ENCODE peak calls at places on chromosomes 13 and 19, in seven cellular contexts. H, F, E, S, B, C and A are unnamed samples.

GRCh38 chr13:23979361-23980159 is 82.3 kb upstream of the C1QTNF9B start:
- DNase-seq in S (peak; percentile 89), B (peak; percentile 76), F (no peak), E (peak; percentile 79), H (peak; percentile 88), C (peak; percentile 8), A (no peak)

GRCh38 chr19:1929051-1929742 is 11.8 kb upstream of the CSNK1G2 start:
- DNase-seq in B (peak; percentile 91), H (peak; percentile 68), E (peak; percentile 67), C (peak; percentile 83), F (peak; percentile 78), S (peak; percentile 89), A (peak; percentile 54)

GRCh38 chr19:44182145-44182544 is 17.2 kb downstream of the ZNF226 start:
- DNase-seq in B (no peak), E (no peak), F (no peak), H (no peak), C (no peak), S (no peak), A (no peak)

GRCh38 chr19:5458420-5458819 is 3.2 kb downstream of the ZNRF4 start:
- DNase-seq in F (no peak), B (no peak), H (no peak), C (no peak), S (no peak), E (no peak), A (no peak)

GRCh38 chr19:46609511-46610412 is 8.6 kb downstream of the CALM3 start:
- DNase-seq in H (no peak), C (no peak), B (no peak), F (no peak), E (no peak), S (peak; percentile 44), A (no peak)

GRCh38 chr13:51786425-51787010 is 17.4 kb downstream of the DHRS12 start:
- DNase-seq in C (no peak), B (no peak), F (no peak), S (no peak), E (no peak), H (no peak), A (no peak)

GRCh38 chr19:11418518-11419506 is at the start of gene RGL3:
- DNase-seq in E (no peak), F (no peak), B (peak; percentile 83), S (peak; percentile 81), C (no peak), H (no peak), A (no peak)

GRCh38 chr13:24307211-24308067 is 1.9 kb upstream of the C1QTNF9 start:
- DNase-seq in B (no peak), E (no peak), S (no peak), F (no peak), H (no peak), C (no peak), A (no peak)

GRCh38 chr19:34960103-34960805 is 3.8 kb downstream of the ZNF792 start:
- DNase-seq in H (no peak), C (no peak), B (no peak), E (no peak), F (no peak), S (no peak), A (no peak)

GRCh38 chr19:13241321-13242104 is 91.3 kb downstream of the IER2 start:
- DNase-seq in E (no peak), B (no peak), S (no peak), F (no peak), H (no peak), C (peak; percentile 19), A (no peak)

GRCh38 chr19:6048348-6048747 is 62.0 kb downstream of the RFX2 start:
- DNase-seq in B (no peak), C (no peak), E (no peak), S (no peak), H (no peak), F (no peak), A (no peak)

GRCh38 chr19:11736696-11737095 is 2.0 kb downstream of the ZNF823 start:
- DNase-seq in S (peak; percentile 54), E (peak; percentile 19), F (no peak), B (peak; percentile 27), H (no peak), C (no peak), A (peak; percentile 39)

GRCh38 chr13:113932060-113932459 is 41.8 kb downstream of the C13orf46 start:
- DNase-seq in H (no peak), F (no peak), B (no peak), C (no peak), S (no peak), E (peak; percentile 11), A (no peak)

GRCh38 chr13:96551540-96551939 is 442.7 kb downstream of the OXGR1 start:
- DNase-seq in B (peak; percentile 16), C (no peak), S (no peak), E (no peak), F (no peak), H (no peak), A (no peak)

GRCh38 chr13:110195547-110196485 is 111.1 kb downstream of the COL4A1 start:
- DNase-seq in S (no peak), F (no peak), C (no peak), H (no peak), E (no peak), B (no peak), A (no peak)

GRCh38 chr13:78657699-78658629 is 991 bp downstream of the OBI1 start:
- DNase-seq in E (no peak), S (no peak), B (no peak), H (no peak), C (no peak), F (no peak), A (peak; percentile 30)

GRCh38 chr19:44021221-44021620 is 4.0 kb upstream of the ZNF222 start:
- DNase-seq in H (no peak), E (no peak), F (no peak), S (no peak), B (no peak), C (no peak), A (no peak)

GRCh38 chr13:113073942-113074341 is 31.6 kb upstream of the F7 start:
- DNase-seq in F (no peak), S (peak; percentile 18), B (no peak), E (no peak), H (no peak), C (no peak), A (no peak)

GRCh38 chr19:53980553-53981407 is 10.7 kb upstream of the CACNG6 start:
- DNase-seq in S (no peak), F (no peak), H (no peak), E (no peak), B (peak; percentile 67), C (no peak), A (no peak)

GRCh38 chr13:87128006-87128405 is 543.2 kb upstream of the SLITRK5 start:
- DNase-seq in B (no peak), F (no peak), S (no peak), E (no peak), H (peak; percentile 37), C (no peak), A (peak; percentile 63)

GRCh38 chr19:48481846-48482639 is 12.9 kb downstream of the CYTH2 start:
- DNase-seq in C (no peak), H (no peak), E (no peak), B (no peak), F (no peak), S (peak; percentile 31), A (no peak)

GRCh38 chr13:83895994-83896580 is 13.8 kb upstream of the SLITRK1 start:
- DNase-seq in B (no peak), F (no peak), E (no peak), H (no peak), S (no peak), C (no peak), A (no peak)

GRCh38 chr13:113354831-113355610 is 8.9 kb downstream of the GRTP1 start:
- DNase-seq in H (no peak), S (no peak), F (no peak), C (no peak), B (no peak), E (no peak), A (no peak)

GRCh38 chr13:91361755-91362271 is 14.3 kb downstream of the MIR17HG start:
- DNase-seq in S (no peak), B (no peak), F (no peak), H (no peak), C (no peak), E (no peak), A (no peak)

GRCh38 chr13:79779761-79780160 is 298.8 kb downstream of the NDFIP2 start:
- DNase-seq in H (no peak), S (no peak), C (no peak), F (no peak), E (peak; percentile 23), B (peak; percentile 41), A (peak; percentile 77)

GRCh38 chr13:37505531-37505930 is 93.0 kb downstream of the POSTN start:
- DNase-seq in E (no peak), H (no peak), F (no peak), S (no peak), C (no peak), B (no peak), A (no peak)

GRCh38 chr13:110726726-110727125 is 13.2 kb downstream of the ING1 start:
- DNase-seq in S (no peak), C (peak; percentile 56), F (peak; percentile 23), H (no peak), E (no peak), B (no peak), A (no peak)

GRCh38 chr19:39297931-39298634 is 1.9 kb downstream of the IFNL1 start:
- DNase-seq in F (peak; percentile 59), E (no peak), H (no peak), C (peak; percentile 47), B (no peak), S (peak; percentile 75), A (no peak)

GRCh38 chr19:42076375-42076944 is 494 bp downstream of the ZNF574 start:
- DNase-seq in H (no peak), S (no peak), E (peak; percentile 44), F (no peak), C (no peak), B (no peak), A (no peak)

GRCh38 chr13:99276706-99277105 is 18.5 kb upstream of the GPR18 start:
- DNase-seq in F (no peak), C (no peak), B (no peak), E (no peak), S (no peak), H (no peak), A (no peak)

GRCh38 chr13:74250738-74251190 is 116.6 kb upstream of the KLF12 start:
- DNase-seq in H (no peak), E (no peak), F (no peak), S (no peak), B (no peak), C (no peak), A (no peak)

GRCh38 chr13:112255550-112256120 is 120.5 kb upstream of the SPACA7 start:
- DNase-seq in E (no peak), F (no peak), S (peak; percentile 44), B (no peak), H (no peak), C (no peak), A (no peak)